ENCODE peak calls at places on chromosomes 12 and 14, in eight cellular contexts. P is gastrocnemius medialis; G is thoracic aorta; Z is OCI-LY7; J is ascending aorta; S is cardiac muscle cell; C is mucosa of descending colon; B is CD8-positive, alpha-beta memory T cell. U is an unnamed sample. For H3K9me3, the result is how much of the 10 kb centered on the place peaks cover.

GRCh38 chr12:50574621-50575348 is 70.0 kb downstream of the DIP2B start:
- DNase-seq in P (no peak), G (no peak), Z (no peak), J (no peak), S (no peak), C (no peak), B (no peak), U (no peak)

GRCh38 chr14:68924392-68925158 is 54.5 kb downstream of the ACTN1 start:
- DNase-seq in P (no peak), G (peak), Z (no peak), J (no peak), S (no peak), C (no peak), B (no peak), U (no peak)

GRCh38 chr12:2450553-2450952 is 344.2 kb upstream of the FKBP4 start:
- DNase-seq in P (no peak), G (no peak), Z (no peak), J (no peak), S (no peak), C (no peak), B (no peak), U (no peak)

GRCh38 chr14:79576434-79576833 is 634.9 kb downstream of the DIO2 start:
- DNase-seq in P (no peak), G (no peak), Z (no peak), J (no peak), S (peak), C (no peak), B (no peak), U (no peak)

GRCh38 chr12:94603434-94604068 is 46.8 kb downstream of the TMCC3 start:
- DNase-seq in P (no peak), G (no peak), Z (peak), J (no peak), S (no peak), C (peak), B (peak), U (peak)

GRCh38 chr12:24909667-24910066 is 39.2 kb downstream of the BCAT1 start:
- DNase-seq in P (no peak), G (peak), Z (no peak), J (peak), S (peak), C (peak), B (no peak), U (peak)

GRCh38 chr12:15928345-15928744 is 17.2 kb downstream of the DERA start:
- DNase-seq in P (no peak), G (no peak), Z (no peak), J (no peak), S (peak), C (no peak), B (no peak), U (peak)

GRCh38 chr14:79011091-79011919 is 841.1 kb downstream of the NRXN3 start:
- DNase-seq in P (no peak), G (no peak), Z (peak), J (no peak), S (peak), C (peak), B (no peak), U (no peak)

GRCh38 chr12:46379352-46379751 is 6.8 kb upstream of the SLC38A2 start:
- DNase-seq in P (no peak), G (no peak), Z (no peak), J (no peak), S (peak), C (no peak), B (no peak), U (no peak)

GRCh38 chr14:23402296-23403138 is 5.6 kb downstream of the MYH6 start:
- DNase-seq in P (peak), G (no peak), Z (no peak), J (no peak), S (no peak), C (no peak), B (no peak), U (no peak)

GRCh38 chr12:109949089-109949488 is 47.1 kb downstream of the GIT2 start:
- DNase-seq in P (no peak), G (no peak), Z (no peak), J (no peak), S (peak), C (no peak), B (no peak), U (no peak)

GRCh38 chr12:7241404-7242005 is 52.0 kb downstream of the PEX5 start:
- DNase-seq in P (no peak), G (no peak), Z (no peak), J (no peak), S (peak), C (no peak), B (no peak), U (no peak)

GRCh38 chr12:93804392-93805179 is 127.4 kb downstream of the CRADD start:
- DNase-seq in P (no peak), G (no peak), Z (no peak), J (no peak), S (no peak), C (no peak), B (no peak), U (peak)

GRCh38 chr12:63822352-63822751 is 22.1 kb upstream of the SRGAP1 start:
- DNase-seq in P (no peak), G (no peak), Z (no peak), J (no peak), S (peak), C (no peak), B (no peak), U (no peak)

GRCh38 chr14:26401170-26401968 is 196.5 kb downstream of the NOVA1 start:
- DNase-seq in P (no peak), G (no peak), Z (no peak), J (no peak), S (no peak), C (no peak), B (no peak), U (no peak)

GRCh38 chr12:64147011-64147671 is 75.0 kb downstream of the KICS2 start:
- DNase-seq in P (no peak), G (no peak), Z (no peak), J (no peak), S (no peak), C (no peak), B (no peak), U (no peak)

GRCh38 chr14:60563113-60563512 is 54.2 kb downstream of the SIX6 start:
- DNase-seq in P (no peak), G (no peak), Z (no peak), J (no peak), S (peak), C (no peak), B (no peak), U (peak)

GRCh38 chr12:65280306-65280705 is 1.8 kb downstream of the MSRB3 start:
- DNase-seq in P (no peak), G (no peak), Z (no peak), J (no peak), S (peak), C (no peak), B (no peak), U (no peak)

GRCh38 chr14:90421001-90421580 is 24.3 kb downstream of the CALM1 start:
- DNase-seq in P (no peak), G (no peak), Z (no peak), J (no peak), S (no peak), C (no peak), B (no peak), U (no peak)

GRCh38 chr12:63151061-63151897 is at the start of gene AVPR1A:
- DNase-seq in P (peak), G (no peak), Z (no peak), J (no peak), S (no peak), C (peak), B (no peak), U (no peak)

GRCh38 chr12:129696952-129697351 is 206.9 kb downstream of the TMEM132D start:
- DNase-seq in P (no peak), G (no peak), Z (no peak), J (no peak), S (no peak), C (peak), B (no peak), U (peak)

GRCh38 chr12:106918746-106919145 is 37.0 kb upstream of the TMEM263 start:
- DNase-seq in P (no peak), G (no peak), Z (peak), J (no peak), S (peak), C (peak), B (no peak), U (no peak)
- H3K4me3 ChIP-seq in P (no peak), G (no peak), Z (no peak), J (no peak), S (no peak), C (no peak), B (no peak), U (no peak)

DNA sequence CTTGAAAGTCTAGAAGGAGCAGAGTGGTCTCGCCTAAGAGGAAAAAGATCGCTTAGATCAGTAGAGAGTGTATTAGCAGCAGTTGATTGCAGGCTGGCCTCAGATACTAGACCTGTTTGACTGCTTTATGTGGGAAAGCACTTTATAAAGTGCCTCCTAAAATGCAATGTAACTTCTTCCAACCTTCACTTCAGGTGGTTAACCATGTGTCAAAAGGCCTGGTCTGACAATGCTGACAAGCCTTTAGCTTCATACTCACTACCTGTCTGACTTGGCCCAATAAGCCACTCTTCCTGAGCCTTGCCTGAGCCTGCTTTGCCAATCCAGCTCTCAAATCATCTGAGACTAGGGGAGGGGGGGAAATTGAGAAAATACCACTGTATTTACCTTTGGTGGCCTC is 14.6 kb downstream of the MGAT4C start:
- DNase-seq in P (no peak), G (no peak), Z (no peak), J (no peak), S (no peak), C (no peak), B (no peak), U (no peak)
- H3K9me3 ChIP-seq in P (under half), G (under half), Z (under half), J (under half), S (under half), C (under half), B (under half), U (under half)

GRCh38 chr12:57904848-57905811 is 36.2 kb upstream of the ATP23 start:
- DNase-seq in P (peak), G (peak), Z (peak), J (no peak), S (peak), C (peak), B (peak), U (peak)
- H3K4me3 ChIP-seq in P (peak), G (peak), Z (no peak), J (peak), S (no peak), C (no peak), B (no peak), U (no peak)

GRCh38 chr14:106067935-106068334 is 541.6 kb downstream of the TMEM121 start:
- DNase-seq in P (no peak), G (no peak), Z (no peak), J (no peak), S (no peak), C (no peak), B (no peak), U (no peak)
- H3K9me3 ChIP-seq in P (under half), G (under half), Z (under half), J (under half), S (under half), C (under half), B (under half), U (under half)

GRCh38 chr12:9906888-9907287 is 25.3 kb downstream of the CLEC2A start:
- DNase-seq in P (no peak), G (no peak), Z (no peak), J (no peak), S (no peak), C (peak), B (peak), U (no peak)

GRCh38 chr12:9907769-9908168 is 24.4 kb downstream of the CLEC2A start:
- DNase-seq in P (no peak), G (no peak), Z (no peak), J (no peak), S (no peak), C (no peak), B (no peak), U (no peak)

GRCh38 chr12:9909724-9910123 is 22.4 kb downstream of the CLEC2A start:
- DNase-seq in P (no peak), G (no peak), Z (no peak), J (no peak), S (no peak), C (no peak), B (no peak), U (no peak)

GRCh38 chr12:9910716-9911421 is 21.3 kb downstream of the CLEC2A start:
- DNase-seq in P (no peak), G (no peak), Z (peak), J (no peak), S (no peak), C (no peak), B (no peak), U (no peak)

DNA sequence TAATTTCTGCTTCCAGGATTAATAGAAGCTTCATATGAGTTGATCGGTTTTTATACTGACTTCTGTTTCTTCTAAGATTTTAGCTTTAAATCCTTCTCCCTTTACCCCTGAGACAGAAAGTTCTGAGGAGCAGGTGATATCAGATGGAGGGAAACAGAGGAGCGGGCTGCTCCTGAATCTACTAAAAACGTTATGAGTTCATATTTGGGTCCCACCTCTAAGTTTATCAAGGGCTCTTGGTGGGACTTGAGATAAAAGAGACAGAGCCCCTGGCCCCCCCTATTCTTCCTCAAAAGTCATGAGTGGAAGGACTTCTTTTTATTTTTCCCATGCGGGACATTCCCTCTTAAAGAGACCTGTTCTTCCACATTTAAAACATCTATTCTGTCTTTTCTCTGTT is 23.8 kb downstream of the CLEC2A start:
- DNase-seq in P (no peak), G (no peak), Z (no peak), J (no peak), S (no peak), C (no peak), B (no peak), U (no peak)
- H3K4me3 ChIP-seq in P (no peak), G (no peak), Z (no peak), J (no peak), S (no peak), C (no peak), B (no peak), U (no peak)

DNA sequence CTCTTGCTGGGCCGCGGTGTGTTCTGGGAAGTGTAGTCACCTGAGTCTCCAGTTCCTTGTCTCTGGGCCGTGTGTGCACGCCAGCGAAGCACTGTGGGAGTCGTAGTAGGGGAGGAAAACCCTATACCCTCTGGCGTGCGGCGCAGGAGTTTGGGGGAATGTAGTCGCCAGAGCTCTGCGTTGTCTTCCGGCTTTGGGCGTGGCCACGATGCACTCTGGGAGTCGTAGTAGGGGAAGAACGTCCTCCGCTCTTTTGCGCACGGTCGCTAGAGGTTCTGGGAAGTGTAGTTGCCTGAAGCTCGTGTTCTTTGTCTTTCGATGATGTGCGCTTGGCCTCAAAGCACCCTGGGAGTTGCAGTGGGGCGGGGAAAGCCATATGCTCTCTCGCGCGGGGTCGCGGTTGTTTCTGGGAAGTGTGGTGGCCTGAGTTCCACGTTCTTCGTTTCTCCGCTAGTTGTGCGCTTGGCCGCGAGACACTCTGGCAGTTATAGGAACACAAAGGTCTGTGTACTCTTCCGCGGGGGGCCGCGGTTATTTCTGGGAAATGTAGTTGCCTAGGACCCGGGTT is 588 bp upstream of the ZNF140 start:
- DNase-seq in P (peak), G (peak), Z (peak), J (peak), S (peak), C (peak), B (peak), U (peak)
- H3K9me3 ChIP-seq in P (under half), G (half or more), Z (half or more), J (half or more), S (under half), C (half or more), B (half or more), U (under half)

GRCh38 chr12:121038861-121039654 is at the start of gene OASL:
- DNase-seq in P (no peak), G (no peak), Z (no peak), J (no peak), S (peak), C (peak), B (peak), U (peak)
- H3K4me3 ChIP-seq in P (peak), G (peak), Z (peak), J (peak), S (no peak), C (no peak), B (peak), U (peak)